ENCODE peak calls at places on chromosomes 5 and 9, in eight cellular contexts. G is left lung, P is fibroblast of mammary gland, D is colonic mucosa, A is ovary, Q is lower leg skin, I is lung, S is fibroblast of pulmonary artery. F is an unnamed sample.

GRCh38 chr9:16337322-16338029 is 533.0 kb downstream of the BNC2 start:
- DNase-seq in G (no peak), P (peak), D (no peak), A (no peak), Q (no peak), I (no peak), S (peak), F (peak)

GRCh38 chr9:113992276-113992951 is 85.7 kb downstream of the AMBP start:
- DNase-seq in G (peak), P (no peak), D (no peak), A (peak), Q (no peak), I (no peak), S (no peak), F (no peak)

GRCh38 chr9:81517954-81518353 is 171.4 kb downstream of the TLE1 start:
- DNase-seq in G (no peak), P (no peak), D (no peak), A (no peak), Q (no peak), I (no peak), S (no peak), F (no peak)

GRCh38 chr5:73120222-73121108 is at the start of gene TMEM171:
- DNase-seq in G (peak), P (peak), D (peak), A (no peak), Q (no peak), I (peak), S (peak), F (peak)

GRCh38 chr5:66239034-66239433 is 94.9 kb downstream of the SREK1 start:
- DNase-seq in G (no peak), P (no peak), D (no peak), A (no peak), Q (no peak), I (no peak), S (peak), F (peak)

GRCh38 chr5:176639981-176640380 is 7.3 kb upstream of the TSPAN17 start:
- DNase-seq in G (no peak), P (peak), D (no peak), A (no peak), Q (no peak), I (no peak), S (peak), F (no peak)

GRCh38 chr9:105901514-105902109 is 207.3 kb downstream of the TMEM38B start:
- DNase-seq in G (peak), P (peak), D (no peak), A (peak), Q (no peak), I (no peak), S (peak), F (peak)

GRCh38 chr5:95901676-95902646 is 59.7 kb downstream of the ELL2 start:
- DNase-seq in G (no peak), P (peak), D (no peak), A (no peak), Q (no peak), I (no peak), S (peak), F (peak)

GRCh38 chr5:119452060-119452372 is 281 bp upstream of the HSD17B4 start:
- DNase-seq in G (no peak), P (no peak), D (no peak), A (no peak), Q (no peak), I (no peak), S (no peak), F (no peak)

GRCh38 chr5:120538149-120538548 is 74.0 kb downstream of the PRR16 start:
- DNase-seq in G (no peak), P (peak), D (no peak), A (no peak), Q (no peak), I (no peak), S (peak), F (no peak)

GRCh38 chr9:132669636-132670358 is at the start of gene DDX31:
- DNase-seq in G (peak), P (peak), D (peak), A (peak), Q (peak), I (peak), S (peak), F (peak)

GRCh38 chr5:175494271-175495183 is 16.2 kb downstream of the SFXN1 start:
- DNase-seq in G (no peak), P (peak), D (no peak), A (no peak), Q (no peak), I (no peak), S (no peak), F (peak)

GRCh38 chr9:37408933-37409710 is 13.4 kb upstream of the GRHPR start:
- DNase-seq in G (no peak), P (no peak), D (no peak), A (no peak), Q (no peak), I (no peak), S (no peak), F (no peak)

GRCh38 chr5:149961186-149961685 is 678 bp downstream of the SLC26A2 start:
- DNase-seq in G (no peak), P (no peak), D (no peak), A (no peak), Q (no peak), I (no peak), S (no peak), F (no peak)

GRCh38 chr5:34886718-34887117 is 28.6 kb downstream of the RAD1 start:
- DNase-seq in G (no peak), P (no peak), D (no peak), A (no peak), Q (no peak), I (no peak), S (no peak), F (no peak)

GRCh38 chr5:36696059-36696673 is 89.8 kb downstream of the SLC1A3 start:
- DNase-seq in G (no peak), P (peak), D (peak), A (peak), Q (peak), I (peak), S (peak), F (peak)

GRCh38 chr5:135353952-135354721 is 44.9 kb downstream of the MACROH2A1 start:
- DNase-seq in G (no peak), P (peak), D (no peak), A (no peak), Q (no peak), I (no peak), S (peak), F (peak)

GRCh38 chr9:128077847-128078503 is 9.9 kb downstream of the SLC25A25 start:
- DNase-seq in G (no peak), P (no peak), D (no peak), A (no peak), Q (no peak), I (no peak), S (no peak), F (no peak)

GRCh38 chr9:94632736-94633135 is 6.6 kb downstream of the FBP1 start:
- DNase-seq in G (no peak), P (no peak), D (no peak), A (no peak), Q (no peak), I (no peak), S (no peak), F (no peak)

GRCh38 chr9:76655121-76655531 is 109.1 kb upstream of the PCA3 start:
- DNase-seq in G (no peak), P (peak), D (no peak), A (no peak), Q (no peak), I (no peak), S (peak), F (peak)

GRCh38 chr5:74440341-74440740 is 200.2 kb downstream of the ENC1 start:
- DNase-seq in G (no peak), P (no peak), D (no peak), A (no peak), Q (no peak), I (no peak), S (no peak), F (no peak)

GRCh38 chr9:22055090-22055489 is 46.0 kb upstream of the CDKN2B start:
- DNase-seq in G (no peak), P (no peak), D (no peak), A (no peak), Q (no peak), I (no peak), S (no peak), F (no peak)

GRCh38 chr9:78567693-78568092 is 270.8 kb downstream of the PSAT1 start:
- DNase-seq in G (no peak), P (no peak), D (no peak), A (no peak), Q (no peak), I (no peak), S (no peak), F (no peak)

GRCh38 chr9:108182950-108183381 is 672.8 kb downstream of the ACTL7B start:
- DNase-seq in G (no peak), P (peak), D (no peak), A (no peak), Q (no peak), I (no peak), S (peak), F (no peak)

GRCh38 chr9:117687532-117687931 is 16.7 kb upstream of the TLR4 start:
- DNase-seq in G (no peak), P (no peak), D (peak), A (no peak), Q (no peak), I (no peak), S (no peak), F (no peak)

GRCh38 chr9:134164879-134165278 is 515 bp upstream of the RNU6ATAC start:
- DNase-seq in G (no peak), P (no peak), D (no peak), A (no peak), Q (no peak), I (no peak), S (no peak), F (no peak)

GRCh38 chr9:134162212-134162775 is 2.1 kb downstream of the RNU6ATAC start:
- DNase-seq in G (no peak), P (no peak), D (no peak), A (no peak), Q (no peak), I (no peak), S (no peak), F (no peak)

GRCh38 chr9:134162926-134163373 is 1.4 kb downstream of the RNU6ATAC start:
- DNase-seq in G (no peak), P (no peak), D (no peak), A (no peak), Q (no peak), I (no peak), S (no peak), F (no peak)

GRCh38 chr9:134161647-134162046 is 2.7 kb downstream of the RNU6ATAC start:
- DNase-seq in G (no peak), P (no peak), D (no peak), A (no peak), Q (no peak), I (no peak), S (no peak), F (no peak)

DNA sequence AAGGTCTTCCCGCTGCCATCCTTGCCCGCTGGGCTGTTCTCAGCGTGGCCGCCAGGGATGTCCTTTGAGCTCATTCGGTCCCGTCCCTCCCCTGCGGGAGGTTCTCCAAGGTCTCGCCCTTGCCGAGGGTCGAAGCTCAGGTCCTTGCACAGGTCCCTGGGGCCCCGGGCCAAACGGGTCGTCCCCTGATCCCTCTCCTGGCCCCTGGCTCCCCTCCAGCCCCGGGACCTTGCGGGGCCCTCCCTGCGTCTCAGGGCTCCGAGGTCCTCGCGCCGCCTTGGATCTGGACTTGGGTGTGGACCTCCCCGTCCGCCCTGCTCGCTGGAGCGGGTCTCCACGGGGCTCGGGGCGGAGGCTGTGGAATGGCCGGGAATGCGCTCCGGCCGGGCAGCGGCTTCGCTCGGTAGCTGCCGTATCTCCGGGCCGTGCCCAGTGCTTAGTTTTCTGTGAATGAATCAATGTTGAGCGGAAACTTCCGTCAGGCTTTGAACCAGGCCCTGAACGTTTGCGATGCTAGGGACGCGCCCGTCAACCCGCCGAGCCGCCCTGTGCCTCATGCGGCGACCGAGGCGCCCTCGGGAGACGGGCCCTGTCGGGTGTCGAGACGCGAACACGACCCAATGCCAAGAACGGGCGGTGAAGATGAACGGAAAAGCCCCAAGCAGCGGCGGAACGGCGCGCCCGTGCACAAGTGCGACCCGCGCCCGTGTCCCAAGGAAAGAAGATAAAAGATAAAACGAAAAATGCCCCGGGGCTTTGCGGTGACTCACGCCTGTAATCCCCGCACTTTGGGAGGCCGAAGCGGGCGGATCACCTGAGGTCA is 779 bp downstream of the RNU6ATAC start:
- DNase-seq in G (peak), P (peak), D (peak), A (peak), Q (peak), I (peak), S (peak), F (peak)
- TF ChIP-seq CTCF in G (peak), P (peak), D (peak), A (no peak), Q (no peak), I (no peak), S (peak), F (peak)

DNA sequence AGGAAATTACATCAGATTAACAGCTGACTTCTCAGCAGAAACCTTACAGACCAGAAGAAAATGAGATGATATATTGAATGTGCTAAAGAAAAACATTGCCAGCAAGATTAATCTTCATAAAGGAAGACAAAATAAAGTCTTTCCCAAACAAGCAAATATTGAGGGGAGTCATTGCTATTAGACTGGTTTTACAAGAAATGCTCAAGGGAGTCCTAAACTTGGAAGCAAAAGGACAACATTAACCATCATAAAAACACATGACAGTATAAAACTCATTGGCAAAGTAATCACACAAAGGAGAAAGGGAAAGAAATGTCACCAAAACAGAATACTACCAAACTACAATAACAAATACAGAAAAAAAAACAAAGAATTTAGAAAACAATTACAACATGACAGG is 101.7 kb downstream of the FBXL17 start:
- DNase-seq in G (no peak), P (no peak), D (no peak), A (no peak), Q (no peak), I (no peak), S (no peak), F (no peak)
- H3K4me3 ChIP-seq in G (no peak), P (no peak), D (no peak), A (no peak), Q (no peak), I (no peak), S (no peak), F (no peak)

DNA sequence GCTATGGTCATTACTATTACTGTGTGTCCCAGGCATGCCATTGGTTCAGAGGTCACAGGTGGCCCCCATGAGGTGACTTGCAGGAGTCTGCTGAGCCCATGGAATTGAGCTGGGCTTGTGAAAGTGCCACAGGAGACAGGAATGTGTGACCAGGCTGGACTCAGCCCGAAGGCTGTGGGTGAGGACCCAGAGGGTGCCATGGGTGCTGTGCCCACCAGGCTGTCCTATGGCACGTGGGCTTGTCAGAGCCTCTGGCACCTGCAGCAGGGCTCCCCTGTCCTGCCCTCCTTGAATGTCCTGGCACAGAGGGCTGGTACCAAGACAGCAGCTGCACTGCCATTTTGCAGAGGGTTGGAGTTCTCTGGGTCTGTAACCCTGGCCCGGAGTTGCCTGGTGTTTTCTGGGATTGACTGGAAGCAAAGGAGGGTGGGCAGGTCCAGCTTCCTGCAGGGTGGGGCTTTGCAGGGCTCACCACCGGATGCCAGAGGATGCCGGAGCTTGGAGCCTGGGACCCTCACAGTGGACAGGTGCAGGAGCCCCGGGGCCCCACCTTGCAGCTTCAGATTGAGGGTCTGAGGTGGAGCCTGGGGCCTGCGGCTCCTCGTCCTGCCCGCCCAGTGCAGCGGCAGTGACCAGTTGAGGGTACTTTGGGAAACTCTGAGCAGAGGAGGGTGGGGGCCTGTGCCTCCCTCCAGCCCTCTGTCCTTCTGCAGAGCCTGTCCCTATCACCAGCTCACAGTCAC is 14.2 kb downstream of the COL5A1 start:
- DNase-seq in G (no peak), P (no peak), D (no peak), A (peak), Q (no peak), I (no peak), S (no peak), F (no peak)
- TF ChIP-seq CTCF in G (no peak), P (no peak), D (no peak), A (no peak), Q (no peak), I (no peak), S (no peak), F (no peak)

DNA sequence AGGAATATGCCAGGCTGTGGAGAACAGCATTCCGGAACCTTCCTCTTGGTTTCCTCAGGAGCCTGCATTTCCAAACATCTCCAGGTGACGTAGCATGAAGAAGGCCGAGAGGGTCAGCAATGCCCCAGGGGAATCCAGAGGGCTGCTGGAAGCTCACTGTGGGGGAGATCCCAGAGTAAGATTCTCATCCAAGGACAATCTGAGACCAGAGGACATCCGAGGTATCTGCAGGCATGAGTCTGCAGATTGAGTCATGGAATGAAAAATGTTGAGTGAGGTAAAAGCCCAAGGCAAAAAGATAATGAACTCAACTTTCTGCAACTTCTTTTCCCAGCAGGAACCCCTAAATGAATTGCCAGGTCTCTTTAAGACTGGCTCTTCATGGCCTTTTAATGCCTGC is 73.5 kb downstream of the KIF4B start:
- DNase-seq in G (no peak), P (peak), D (no peak), A (no peak), Q (no peak), I (no peak), S (peak), F (peak)
- H3K4me3 ChIP-seq in G (no peak), P (no peak), D (no peak), A (no peak), Q (no peak), I (no peak), S (no peak), F (no peak)

GRCh38 chr5:139560752-139561654 is at the start of gene UBE2D2:
- DNase-seq in G (peak), P (peak), D (peak), A (peak), Q (peak), I (peak), S (peak), F (peak)

GRCh38 chr5:139562847-139563246 is 1.7 kb downstream of the UBE2D2 start:
- DNase-seq in G (no peak), P (no peak), D (no peak), A (no peak), Q (peak), I (no peak), S (peak), F (no peak)

GRCh38 chr5:139565411-139566305 is 4.5 kb downstream of the UBE2D2 start:
- DNase-seq in G (peak), P (peak), D (no peak), A (no peak), Q (peak), I (no peak), S (peak), F (peak)

GRCh38 chr5:139557811-139558210 is 3.3 kb upstream of the UBE2D2 start:
- DNase-seq in G (no peak), P (no peak), D (no peak), A (no peak), Q (no peak), I (no peak), S (no peak), F (no peak)

GRCh38 chr5:139561655-139562451 is 714 bp downstream of the UBE2D2 start:
- DNase-seq in G (peak), P (no peak), D (peak), A (peak), Q (peak), I (peak), S (peak), F (peak)
- TF ChIP-seq CTCF in G (no peak), P (no peak), D (no peak), A (no peak), Q (no peak), I (no peak), S (no peak), F (no peak)

DNA sequence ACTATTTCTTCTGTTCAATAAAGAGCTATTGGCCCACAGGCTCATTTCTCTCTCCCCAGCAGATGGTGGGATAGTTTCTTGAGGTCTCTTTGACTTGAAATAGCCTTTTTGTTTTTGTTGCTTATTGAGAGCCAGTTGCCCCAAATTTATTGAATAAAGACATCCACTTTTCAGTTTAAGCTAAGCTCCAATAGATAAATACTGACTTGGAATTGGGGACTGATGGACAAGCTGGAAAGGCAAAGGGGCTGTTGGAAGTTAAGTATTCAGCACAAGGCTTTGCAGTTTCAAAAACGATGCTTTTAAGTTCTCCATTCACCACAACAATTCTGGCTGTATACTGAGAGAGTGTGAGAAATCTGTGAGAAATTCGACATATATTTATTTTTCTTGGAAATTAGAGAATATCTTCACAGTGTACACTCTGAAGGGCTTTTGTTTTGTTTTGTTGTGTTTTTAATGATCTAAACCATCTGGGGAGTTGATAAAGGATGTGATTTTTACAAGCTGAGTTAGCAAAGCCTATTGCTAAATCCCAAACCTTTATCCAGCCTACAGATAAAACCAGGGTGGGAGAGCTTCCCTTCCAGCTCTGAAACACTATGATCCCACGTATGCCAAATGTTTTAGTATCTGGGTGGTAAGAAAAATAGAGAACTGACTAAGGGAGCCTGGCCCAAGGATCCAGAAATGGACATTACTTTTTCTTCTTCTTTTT is 290.4 kb upstream of the MPDZ start:
- DNase-seq in G (no peak), P (peak), D (no peak), A (no peak), Q (no peak), I (no peak), S (peak), F (peak)
- H3K4me3 ChIP-seq in G (no peak), P (no peak), D (no peak), A (no peak), Q (no peak), I (no peak), S (no peak), F (no peak)